ENCODE peak calls at places on chromosomes 12 and 14, in ten cellular contexts. I is brain microvascular endothelial cell; E is SK-N-SH; G is OCI-LY7; A is heart left ventricle; K is IMR-90; R is dorsolateral prefrontal cortex; T is pancreas; U is CD8-positive, alpha-beta T cell; F is sigmoid colon. M is an unnamed sample.

GRCh38 chr12:96571101-96571862 is 81.9 kb downstream of the CFAP54 start:
- DNase-seq in I (no peak), E (no peak), G (no peak), A (no peak), K (no peak), R (no peak), T (no peak), U (no peak), F (no peak), M (no peak)

GRCh38 chr14:77498120-77498979 is at the start of gene ISM2:
- DNase-seq in I (peak), E (peak), G (no peak), A (no peak), K (peak), R (no peak), T (no peak), U (no peak), F (peak), M (peak)

GRCh38 chr12:96354844-96355534 is 45.2 kb downstream of the CDK17 start:
- DNase-seq in I (no peak), E (no peak), G (no peak), A (no peak), K (no peak), R (no peak), T (no peak), U (no peak), F (no peak), M (no peak)

GRCh38 chr12:39574785-39575497 is 44.7 kb downstream of the ABCD2 start:
- DNase-seq in I (no peak), E (no peak), G (no peak), A (no peak), K (no peak), R (no peak), T (no peak), U (no peak), F (no peak), M (no peak)

GRCh38 chr14:96698846-96699543 is 98.2 kb upstream of the VRK1 start:
- DNase-seq in I (no peak), E (no peak), G (no peak), A (no peak), K (no peak), R (no peak), T (no peak), U (no peak), F (no peak), M (no peak)

GRCh38 chr12:26280869-26281268 is 85.5 kb downstream of the SSPN start:
- DNase-seq in I (no peak), E (no peak), G (no peak), A (no peak), K (no peak), R (no peak), T (no peak), U (no peak), F (no peak), M (no peak)

GRCh38 chr12:6950401-6950801 is 755 bp upstream of the PTPN6 start:
- DNase-seq in I (no peak), E (peak), G (peak), A (no peak), K (no peak), R (no peak), T (peak), U (no peak), F (peak), M (no peak)

GRCh38 chr14:96081224-96081623 is 42.1 kb downstream of the C14orf132 start:
- DNase-seq in I (no peak), E (no peak), G (no peak), A (no peak), K (no peak), R (no peak), T (no peak), U (no peak), F (peak), M (no peak)

GRCh38 chr14:60648934-60649814 is at the start of gene SIX1:
- DNase-seq in I (peak), E (peak), G (no peak), A (peak), K (peak), R (no peak), T (peak), U (no peak), F (no peak), M (no peak)

GRCh38 chr12:31710021-31710818 is 18.6 kb downstream of the AMN1 start:
- DNase-seq in I (no peak), E (no peak), G (no peak), A (no peak), K (no peak), R (no peak), T (no peak), U (no peak), F (no peak), M (no peak)

GRCh38 chr14:92551066-92551841 is 37.7 kb downstream of the RIN3 start:
- DNase-seq in I (no peak), E (no peak), G (peak), A (no peak), K (no peak), R (no peak), T (no peak), U (no peak), F (no peak), M (no peak)

GRCh38 chr14:77185093-77185465 is 3.5 kb downstream of the TMEM63C start:
- DNase-seq in I (no peak), E (no peak), G (no peak), A (no peak), K (no peak), R (no peak), T (no peak), U (no peak), F (no peak), M (no peak)

GRCh38 chr14:30995674-30996073 is 29.8 kb upstream of the AP4S1 start:
- DNase-seq in I (no peak), E (no peak), G (no peak), A (no peak), K (no peak), R (no peak), T (no peak), U (no peak), F (no peak), M (no peak)

GRCh38 chr12:118727196-118727595 is 254.1 kb upstream of the SRRM4 start:
- DNase-seq in I (no peak), E (peak), G (no peak), A (no peak), K (no peak), R (no peak), T (no peak), U (no peak), F (no peak), M (no peak)

GRCh38 chr12:124512667-124513296 is 54.6 kb downstream of the NCOR2 start:
- DNase-seq in I (peak), E (peak), G (no peak), A (peak), K (peak), R (no peak), T (peak), U (no peak), F (peak), M (no peak)

GRCh38 chr14:78254911-78255431 is 84.8 kb downstream of the NRXN3 start:
- DNase-seq in I (no peak), E (no peak), G (no peak), A (no peak), K (no peak), R (no peak), T (peak), U (no peak), F (no peak), M (no peak)

GRCh38 chr12:2593045-2593444 is 201.7 kb upstream of the FKBP4 start:
- DNase-seq in I (no peak), E (no peak), G (no peak), A (no peak), K (no peak), R (no peak), T (no peak), U (no peak), F (peak), M (no peak)

GRCh38 chr12:92462527-92462926 is 240.3 kb upstream of the PLEKHG7 start:
- DNase-seq in I (no peak), E (no peak), G (no peak), A (no peak), K (no peak), R (no peak), T (no peak), U (no peak), F (no peak), M (no peak)

GRCh38 chr12:58413794-58414193 is 472.4 kb downstream of the ATP23 start:
- DNase-seq in I (peak), E (no peak), G (no peak), A (no peak), K (peak), R (no peak), T (no peak), U (no peak), F (no peak), M (no peak)

GRCh38 chr12:125549836-125550235 is 484.6 kb downstream of the AACS start:
- DNase-seq in I (no peak), E (no peak), G (peak), A (no peak), K (no peak), R (no peak), T (no peak), U (no peak), F (no peak), M (no peak)

GRCh38 chr12:4270670-4271432 is 2.7 kb upstream of the CCND2 start:
- DNase-seq in I (no peak), E (peak), G (no peak), A (peak), K (no peak), R (no peak), T (peak), U (no peak), F (peak), M (peak)

GRCh38 chr12:96514328-96514727 is 25.0 kb downstream of the CFAP54 start:
- DNase-seq in I (no peak), E (no peak), G (peak), A (no peak), K (peak), R (no peak), T (no peak), U (no peak), F (no peak), M (no peak)

GRCh38 chr12:2893007-2893406 is 2.3 kb downstream of the TULP3 start:
- DNase-seq in I (peak), E (no peak), G (no peak), A (no peak), K (peak), R (no peak), T (no peak), U (no peak), F (peak), M (no peak)

GRCh38 chr12:106841471-106842302 is 67.2 kb downstream of the RIC8B start:
- DNase-seq in I (peak), E (peak), G (peak), A (peak), K (peak), R (no peak), T (no peak), U (peak), F (no peak), M (peak)

GRCh38 chr12:76198839-76199238 is 114.4 kb upstream of the NAP1L1 start:
- DNase-seq in I (no peak), E (no peak), G (no peak), A (no peak), K (no peak), R (no peak), T (no peak), U (no peak), F (no peak), M (no peak)

GRCh38 chr14:38113546-38113945 is 94.2 kb upstream of the SSTR1 start:
- DNase-seq in I (no peak), E (no peak), G (no peak), A (no peak), K (no peak), R (no peak), T (no peak), U (no peak), F (no peak), M (no peak)

GRCh38 chr14:78091361-78091760 is 78.8 kb upstream of the NRXN3 start:
- DNase-seq in I (no peak), E (no peak), G (no peak), A (no peak), K (no peak), R (no peak), T (no peak), U (no peak), F (no peak), M (no peak)

GRCh38 chr12:53968214-53969127 is 4.5 kb upstream of the HOXC11 start:
- DNase-seq in I (no peak), E (no peak), G (no peak), A (no peak), K (no peak), R (no peak), T (no peak), U (no peak), F (no peak), M (no peak)

GRCh38 chr14:54420478-54421116 is 20.6 kb downstream of the CNIH1 start:
- DNase-seq in I (peak), E (peak), G (peak), A (no peak), K (peak), R (no peak), T (no peak), U (no peak), F (no peak), M (no peak)

GRCh38 chr12:127660961-127661360 is 606.0 kb upstream of the TMEM132C start:
- DNase-seq in I (no peak), E (no peak), G (no peak), A (no peak), K (no peak), R (no peak), T (no peak), U (no peak), F (no peak), M (no peak)

GRCh38 chr14:68366656-68367055 is 426.2 kb downstream of the ZFP36L1 start:
- DNase-seq in I (no peak), E (no peak), G (no peak), A (no peak), K (no peak), R (no peak), T (no peak), U (no peak), F (no peak), M (no peak)

GRCh38 chr12:18576104-18576622 is 161.6 kb downstream of the PLCZ1 start:
- DNase-seq in I (no peak), E (no peak), G (no peak), A (no peak), K (peak), R (no peak), T (no peak), U (no peak), F (no peak), M (no peak)

GRCh38 chr14:36826614-36827013 is 165.0 kb downstream of the PAX9 start:
- DNase-seq in I (no peak), E (no peak), G (no peak), A (no peak), K (no peak), R (no peak), T (no peak), U (no peak), F (no peak), M (no peak)

GRCh38 chr12:26192142-26192541 is 3.2 kb upstream of the SSPN start:
- DNase-seq in I (no peak), E (no peak), G (no peak), A (no peak), K (no peak), R (no peak), T (no peak), U (no peak), F (no peak), M (no peak)

GRCh38 chr14:52342849-52343606 is 28.9 kb downstream of the PTGER2 start:
- DNase-seq in I (no peak), E (no peak), G (no peak), A (no peak), K (peak), R (no peak), T (no peak), U (no peak), F (no peak), M (no peak)

DNA sequence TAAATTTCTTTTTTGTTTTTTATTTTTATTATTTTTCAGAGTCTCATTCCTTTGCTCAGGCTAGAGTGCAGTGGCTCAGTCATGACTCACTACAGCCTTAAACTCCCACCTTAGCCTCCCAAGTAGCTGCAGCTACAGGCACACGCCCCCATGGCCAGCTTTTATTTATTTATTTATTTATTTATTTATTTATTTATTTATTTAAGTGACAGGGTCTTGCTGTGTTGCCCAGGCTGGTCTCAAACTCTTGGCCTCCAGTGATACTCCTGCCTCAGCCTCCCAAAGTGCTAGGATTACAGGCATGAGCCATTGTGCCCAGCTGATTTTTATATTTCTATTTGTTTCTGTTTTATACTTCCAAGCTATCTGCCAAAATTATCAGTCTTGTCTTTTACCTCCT is 89.2 kb upstream of the EVL start:
- DNase-seq in I (no peak), E (no peak), G (no peak), A (no peak), K (no peak), R (no peak), T (no peak), U (no peak), F (no peak), M (no peak)
- H3K4me3 ChIP-seq in I (no peak), E (no peak), G (no peak), A (no peak), K (no peak), R (no peak), T (no peak), U (no peak), F (no peak), M (no peak)

GRCh38 chr14:24395609-24396580 is 2.9 kb upstream of the NYNRIN start:
- DNase-seq in I (no peak), E (no peak), G (peak), A (no peak), K (no peak), R (no peak), T (no peak), U (no peak), F (peak), M (no peak)

GRCh38 chr14:24390696-24391468 is 7.9 kb upstream of the NYNRIN start:
- DNase-seq in I (no peak), E (no peak), G (peak), A (no peak), K (no peak), R (no peak), T (no peak), U (no peak), F (no peak), M (no peak)

GRCh38 chr14:24389266-24389855 is 9.4 kb upstream of the NYNRIN start:
- DNase-seq in I (peak), E (no peak), G (no peak), A (no peak), K (peak), R (no peak), T (no peak), U (no peak), F (no peak), M (no peak)

GRCh38 chr14:24394275-24394674 is 4.5 kb upstream of the NYNRIN start:
- DNase-seq in I (no peak), E (no peak), G (peak), A (no peak), K (no peak), R (no peak), T (no peak), U (no peak), F (no peak), M (no peak)

DNA sequence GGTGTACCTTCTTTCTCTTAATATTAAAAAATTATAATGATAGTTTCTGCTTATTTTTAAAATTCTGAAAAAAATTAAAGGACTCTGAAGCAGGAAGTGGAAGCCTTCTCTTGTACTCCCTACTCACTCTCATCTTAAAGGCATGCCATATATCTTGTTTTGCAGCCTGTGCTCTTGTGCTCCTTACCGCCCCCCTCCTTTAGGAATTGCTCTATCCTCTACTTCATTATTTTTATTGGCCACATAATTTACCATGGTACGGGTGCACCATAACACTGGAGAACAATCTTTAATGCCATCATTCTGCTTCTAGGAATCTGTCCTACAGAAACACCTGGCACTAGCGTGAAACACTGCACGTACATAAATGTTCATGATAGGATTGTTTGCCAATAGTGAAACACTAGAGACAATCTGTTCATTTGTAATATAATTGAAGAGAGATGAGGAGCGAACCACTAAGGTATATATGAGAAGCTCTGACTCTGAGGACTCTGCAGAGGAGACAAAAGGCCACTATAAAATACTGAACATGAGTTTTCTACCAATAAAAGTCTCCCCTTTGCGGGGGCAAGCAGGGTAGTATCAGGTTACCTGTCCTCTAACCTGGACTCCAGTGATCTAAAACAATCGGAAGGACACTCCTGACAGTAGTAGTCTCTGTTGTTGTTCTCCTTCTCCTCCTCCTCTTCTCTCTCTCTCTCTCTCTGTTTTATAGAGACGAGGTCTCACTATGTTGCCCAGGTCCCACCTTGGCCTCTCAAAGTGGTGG is 6.3 kb upstream of the NYNRIN start:
- DNase-seq in I (peak), E (no peak), G (no peak), A (no peak), K (peak), R (no peak), T (no peak), U (no peak), F (no peak), M (no peak)
- H3K27ac ChIP-seq in I (peak), E (peak), G (no peak), A (no peak), K (no peak), R (no peak), T (no peak), U (no peak), F (no peak), M (no peak)

GRCh38 chr14:100323942-100324307 is 786 bp downstream of the SLC25A47 start:
- DNase-seq in I (no peak), E (no peak), G (no peak), A (no peak), K (no peak), R (no peak), T (no peak), U (no peak), F (no peak), M (no peak)
- H3K4me3 ChIP-seq in I (no peak), E (no peak), G (no peak), A (no peak), K (no peak), R (no peak), T (no peak), U (no peak), F (no peak), M (no peak)

GRCh38 chr14:29928342-29928640 is 644 bp upstream of the PRKD1 start:
- DNase-seq in I (no peak), E (no peak), G (no peak), A (no peak), K (no peak), R (no peak), T (no peak), U (no peak), F (no peak), M (no peak)

GRCh38 chr14:29926228-29926627 is 1.4 kb downstream of the PRKD1 start:
- DNase-seq in I (no peak), E (no peak), G (no peak), A (no peak), K (no peak), R (no peak), T (no peak), U (no peak), F (no peak), M (no peak)

GRCh38 chr14:29925736-29926135 is 1.9 kb downstream of the PRKD1 start:
- DNase-seq in I (no peak), E (no peak), G (no peak), A (no peak), K (peak), R (no peak), T (no peak), U (no peak), F (no peak), M (no peak)

GRCh38 chr14:29927596-29928341 is at the start of gene PRKD1:
- DNase-seq in I (peak), E (peak), G (no peak), A (peak), K (peak), R (peak), T (peak), U (no peak), F (peak), M (no peak)

DNA sequence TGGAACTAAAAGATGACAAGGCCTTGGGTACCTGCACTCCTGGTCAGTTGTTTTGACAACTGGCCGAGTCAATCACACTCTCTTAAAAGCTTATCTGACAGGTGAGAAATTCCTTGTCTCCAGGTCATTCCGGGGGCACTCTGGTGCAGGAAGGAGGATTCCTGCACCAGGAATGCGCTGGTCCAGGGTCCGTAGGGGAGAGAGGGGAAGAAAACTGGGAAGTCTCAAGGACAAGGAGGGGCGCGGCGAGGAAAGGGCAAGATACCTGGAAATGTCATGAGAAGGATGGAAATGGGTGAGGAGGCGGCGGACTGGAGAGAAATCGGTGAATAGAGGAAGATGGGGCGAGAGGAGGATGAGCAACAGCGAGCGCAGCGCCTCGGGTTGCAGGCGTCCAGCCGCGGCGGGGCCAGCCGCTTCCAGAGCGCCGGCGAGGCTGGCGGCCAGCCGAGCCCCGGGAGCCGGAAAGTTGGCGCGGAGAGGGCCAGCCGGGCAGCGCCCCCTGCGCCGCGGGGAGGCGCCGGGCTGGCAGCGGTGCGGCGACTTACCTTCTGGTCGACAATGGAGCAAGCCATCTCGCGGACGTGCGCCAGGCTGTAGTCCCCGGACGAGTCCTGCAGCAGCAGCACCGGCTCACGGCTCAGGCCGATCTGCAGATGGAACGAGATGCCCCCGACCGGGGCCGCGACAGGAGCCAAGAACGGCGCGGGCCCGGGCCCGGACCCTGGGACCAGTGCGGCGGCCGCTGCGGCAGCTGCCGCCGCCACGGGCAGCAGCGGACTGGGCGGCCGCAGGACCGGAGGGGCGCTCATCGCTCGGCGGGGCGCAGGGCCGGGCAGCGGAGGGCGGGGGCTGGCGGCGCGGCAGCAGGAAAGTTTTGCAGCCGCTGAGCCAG is 699 bp downstream of the PRKD1 start:
- DNase-seq in I (peak), E (peak), G (no peak), A (peak), K (peak), R (peak), T (peak), U (no peak), F (peak), M (no peak)
- H3K27ac ChIP-seq in I (no peak), E (no peak), G (no peak), A (peak), K (peak), R (peak), T (peak), U (no peak), F (peak), M (no peak)